ENCODE peak calls at places on chromosomes 16 and 17, in five cellular contexts. H is fibroblast of lung; O is H9; N is CD8-positive, alpha-beta memory T cell; D is colonic mucosa. X is an unnamed sample.

GRCh38 chr17:58303981-58304734 is 23.4 kb upstream of the MPO start:
- DNase-seq in H (peak; percentile 31), O (peak; percentile 90), N (peak; percentile 70), D (peak; percentile 48), X (peak; percentile 74)

GRCh38 chr16:88478115-88478514 is 25.0 kb downstream of the ZFPM1 start:
- DNase-seq in H (no peak), O (no peak), N (peak; percentile 65), D (no peak), X (no peak)

GRCh38 chr17:58501451-58501850 is 13.0 kb downstream of the MTMR4 start:
- DNase-seq in H (no peak), O (no peak), N (no peak), D (no peak), X (no peak)

GRCh38 chr17:48647103-48647963 is 21.2 kb upstream of the HOXB9 start:
- DNase-seq in H (peak; percentile 21), O (peak; percentile 87), N (no peak), D (peak; percentile 66), X (no peak)

GRCh38 chr17:15171433-15172047 is 93.6 kb downstream of the PMP22 start:
- DNase-seq in H (peak; percentile 78), O (peak; percentile 91), N (no peak), D (peak; percentile 52), X (peak; percentile 67)

GRCh38 chr16:75402821-75403475 is 30.4 kb downstream of the CFDP1 start:
- DNase-seq in H (peak; percentile 62), O (no peak), N (no peak), D (no peak), X (no peak)

GRCh38 chr16:74926832-74927231 is 58.1 kb downstream of the WDR59 start:
- DNase-seq in H (no peak), O (no peak), N (no peak), D (no peak), X (no peak)

GRCh38 chr16:11112723-11113348 is 143.2 kb downstream of the SOCS1 start:
- DNase-seq in H (no peak), O (no peak), N (no peak), D (no peak), X (no peak)

GRCh38 chr17:80526116-80526910 is 18.3 kb upstream of the RPTOR start:
- DNase-seq in H (no peak), O (peak; percentile 83), N (no peak), D (no peak), X (no peak)

GRCh38 chr17:1168537-1169234 is 11.1 kb downstream of the ABR start:
- DNase-seq in H (no peak), O (no peak), N (no peak), D (no peak), X (no peak)

GRCh38 chr16:86929149-86929871 is 351.0 kb downstream of the FOXL1 start:
- DNase-seq in H (peak; percentile 68), O (no peak), N (no peak), D (no peak), X (no peak)

GRCh38 chr17:68732301-68732749 is 131.2 kb upstream of the FAM20A start:
- DNase-seq in H (no peak), O (peak; percentile 77), N (no peak), D (no peak), X (no peak)

GRCh38 chr16:80517846-80518245 is 22.9 kb upstream of the DYNLRB2 start:
- DNase-seq in H (no peak), O (no peak), N (no peak), D (no peak), X (no peak)

GRCh38 chr17:49515196-49515770 is 20.2 kb downstream of the NGFR start:
- DNase-seq in H (peak; percentile 99), O (peak; percentile 94), N (no peak), D (peak; percentile 55), X (peak; percentile 82)

GRCh38 chr16:85805442-85806045 is 6.0 kb downstream of the COX4I1 start:
- DNase-seq in H (no peak), O (no peak), N (no peak), D (no peak), X (peak; percentile 6)

GRCh38 chr16:84839956-84840355 is 20.2 kb downstream of the CRISPLD2 start:
- DNase-seq in H (peak; percentile 56), O (no peak), N (no peak), D (no peak), X (no peak)

GRCh38 chr16:35339337-35339736 is 1879.9 kb downstream of the TP53TG3F start:
- DNase-seq in H (no peak), O (no peak), N (no peak), D (no peak), X (no peak)

DNA sequence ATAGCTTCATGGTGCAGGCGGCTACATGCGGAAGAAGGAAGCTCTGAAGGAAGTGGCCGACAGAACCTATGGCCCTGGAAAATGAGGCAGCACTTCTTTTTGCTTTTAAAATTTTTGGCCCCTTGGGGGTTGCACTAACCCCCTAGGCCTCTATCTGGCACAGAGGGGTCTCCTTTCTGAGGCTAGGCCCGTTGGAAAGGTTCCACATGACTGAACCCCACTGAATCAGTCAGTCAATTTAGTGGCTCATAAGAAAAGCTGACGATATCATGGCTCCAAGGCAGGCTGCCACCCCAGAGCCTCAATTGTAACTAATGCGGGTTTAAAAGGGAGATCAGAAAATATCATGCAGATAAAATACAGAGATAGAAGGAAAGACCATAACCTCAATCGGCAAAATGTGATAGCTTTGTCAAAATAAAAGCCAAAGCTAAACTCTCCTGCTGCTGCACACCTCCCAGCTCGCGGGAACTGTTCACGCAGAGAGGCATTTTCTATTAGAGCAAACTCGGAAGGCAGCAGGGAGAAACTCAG is 200.2 kb upstream of the PMFBP1 start:
- DNase-seq in H (no peak), O (no peak), N (no peak), D (no peak), X (no peak)
- H3K4me1 ChIP-seq in H (no peaks in the 10 kb centered on the region), O (no peaks in the 10 kb centered on the region), N (no peaks in the 10 kb centered on the region), D (no peaks in the 10 kb centered on the region), X (no peaks in the 10 kb centered on the region)

DNA sequence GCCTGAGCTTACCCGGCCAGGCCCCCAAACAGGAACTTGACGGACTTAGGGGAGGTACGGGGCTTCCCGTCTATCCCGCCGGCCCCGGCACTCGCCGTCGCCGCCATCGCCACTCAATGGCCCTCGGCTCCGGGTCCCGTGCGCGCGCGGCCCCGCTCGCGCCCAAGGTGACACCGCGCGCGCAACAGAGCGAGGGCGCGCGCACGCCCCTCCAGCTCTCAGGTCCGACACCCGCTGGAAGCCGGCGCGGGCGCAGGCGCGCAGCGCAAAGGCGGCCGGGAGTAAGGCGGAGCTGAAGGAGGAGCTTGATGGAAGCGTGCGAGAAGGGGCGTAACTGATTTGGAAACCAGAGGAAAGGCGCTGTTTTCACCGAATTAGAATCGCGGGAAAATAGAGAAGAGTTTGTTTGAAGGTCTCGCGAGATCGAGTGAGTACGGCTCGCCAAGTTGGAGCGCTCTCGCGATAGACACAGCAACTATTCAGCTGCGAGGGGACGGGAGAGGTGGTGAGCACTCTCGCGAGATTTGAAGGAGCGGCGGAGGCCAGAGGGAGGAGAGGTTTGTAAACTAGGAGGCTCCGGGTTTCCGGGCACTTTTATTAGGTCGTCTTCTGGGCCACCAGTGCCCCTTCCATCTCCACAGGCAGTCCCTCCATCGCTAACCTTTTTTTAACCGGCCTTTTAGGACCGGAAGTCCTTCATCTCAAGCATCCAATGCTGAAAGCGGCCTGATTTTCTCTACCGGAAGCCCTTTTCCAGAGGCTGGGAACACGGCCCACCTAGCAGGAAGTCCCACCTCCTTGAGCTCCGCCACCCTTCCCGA is at the start of the genes RNF167 and SLC25A11:
- DNase-seq in H (peak; percentile 100), O (peak; percentile 99), N (peak; percentile 99), D (peak; percentile 96), X (peak; percentile 96)
- H3K4me1 ChIP-seq in H (peaks cover 25% of the 10 kb centered on the region), O (no peaks in the 10 kb centered on the region), N (peaks cover 57% of the 10 kb centered on the region), D (peaks cover 11% of the 10 kb centered on the region), X (peaks cover 52% of the 10 kb centered on the region)

DNA sequence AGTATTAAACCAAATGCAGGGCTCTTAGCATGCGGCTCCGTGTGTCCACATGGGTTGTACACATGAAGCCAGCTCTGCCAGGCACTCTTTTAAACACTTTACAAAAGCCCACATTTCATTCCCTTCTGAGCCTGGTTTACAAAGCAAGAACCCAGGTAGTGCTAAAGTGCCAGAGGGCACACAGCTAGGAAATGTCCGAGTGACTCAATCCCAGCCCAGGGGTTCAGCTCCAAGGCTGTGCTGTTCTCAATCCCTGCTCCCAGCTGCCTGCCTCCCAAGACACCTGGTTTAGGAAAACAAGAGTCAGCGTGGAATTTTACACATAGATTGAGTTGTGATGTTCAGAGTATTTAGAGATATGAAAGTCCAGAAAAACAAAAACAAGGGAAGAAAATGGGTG is 13.3 kb upstream of the DCAF7 start:
- DNase-seq in H (no peak), O (no peak), N (no peak), D (no peak), X (peak; percentile 3)
- H3K4me1 ChIP-seq in H (no peaks in the 10 kb centered on the region), O (peaks cover 6% of the 10 kb centered on the region), N (no peaks in the 10 kb centered on the region), D (no peaks in the 10 kb centered on the region), X (peaks cover 8% of the 10 kb centered on the region)

DNA sequence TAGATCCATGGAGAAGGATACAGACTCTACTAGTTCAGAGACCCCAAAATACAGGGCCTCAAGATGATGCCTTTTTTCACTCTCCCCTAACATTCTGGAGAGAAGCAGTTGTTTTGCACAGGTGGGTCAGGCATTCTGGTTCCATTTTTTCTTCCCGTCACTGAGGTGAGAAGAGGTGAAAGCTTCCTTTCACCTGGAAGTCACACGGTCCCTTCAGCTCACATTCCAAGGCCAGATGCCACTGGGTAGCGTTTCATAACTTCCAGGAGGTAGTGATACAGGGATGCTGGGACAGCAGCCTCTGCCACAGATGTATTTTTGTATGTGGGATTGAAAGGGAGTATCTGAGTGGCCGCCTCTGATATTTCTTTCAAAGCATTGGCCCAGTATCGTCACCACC is 1.9 kb downstream of the CDK10 start:
- DNase-seq in H (no peak), O (no peak), N (no peak), D (no peak), X (no peak)
- H3K4me1 ChIP-seq in H (peaks cover 6% of the 10 kb centered on the region), O (no peaks in the 10 kb centered on the region), N (peaks cover 12% of the 10 kb centered on the region), D (peaks cover 11% of the 10 kb centered on the region), X (peaks cover 11% of the 10 kb centered on the region)

DNA sequence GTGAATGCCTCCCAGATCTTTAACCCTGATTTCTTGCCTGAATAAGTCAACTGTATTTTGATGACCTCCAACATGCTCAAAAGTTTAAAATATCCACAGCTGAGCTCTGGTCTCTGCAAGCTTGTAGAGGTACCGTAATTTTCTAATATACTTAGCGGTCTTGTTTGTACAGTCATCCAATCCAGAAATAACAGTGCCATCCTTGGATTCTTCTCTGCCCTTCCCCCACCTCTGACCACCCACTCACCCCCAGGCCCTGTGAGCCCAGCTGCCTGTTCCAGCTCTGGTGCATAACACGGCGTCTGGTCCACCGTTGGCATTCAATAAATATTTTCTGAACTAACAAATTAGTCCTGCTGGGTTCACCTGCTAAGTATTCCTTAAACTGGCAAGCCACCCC is 113.1 kb downstream of the SDK2 start:
- DNase-seq in H (no peak), O (no peak), N (no peak), D (no peak), X (no peak)
- H3K4me1 ChIP-seq in H (no peaks in the 10 kb centered on the region), O (peaks cover 4% of the 10 kb centered on the region), N (no peaks in the 10 kb centered on the region), D (no peaks in the 10 kb centered on the region), X (no peaks in the 10 kb centered on the region)

GRCh38 chr17:18377437-18378204 is at the start of gene EVPLL:
- DNase-seq in H (no peak), O (peak; percentile 36), N (no peak), D (peak; percentile 81), X (peak; percentile 92)
- H3K4me1 ChIP-seq in H (no peaks in the 10 kb centered on the region), O (no peaks in the 10 kb centered on the region), N (no peaks in the 10 kb centered on the region), D (peaks cover 4% of the 10 kb centered on the region), X (peaks cover 9% of the 10 kb centered on the region)

GRCh38 chr17:63703556-63704258 is 3.8 kb upstream of the LIMD2 start:
- DNase-seq in H (no peak), O (no peak), N (no peak), D (no peak), X (no peak)
- H3K4me1 ChIP-seq in H (no peaks in the 10 kb centered on the region), O (no peaks in the 10 kb centered on the region), N (peaks cover 69% of the 10 kb centered on the region), D (no peaks in the 10 kb centered on the region), X (peaks cover 22% of the 10 kb centered on the region)

GRCh38 chr16:46583036-46583435 is 38.1 kb downstream of the SHCBP1 start:
- DNase-seq in H (no peak), O (no peak), N (no peak), D (no peak), X (no peak)
- H3K4me1 ChIP-seq in H (no peaks in the 10 kb centered on the region), O (no peaks in the 10 kb centered on the region), N (no peaks in the 10 kb centered on the region), D (no peaks in the 10 kb centered on the region), X (no peaks in the 10 kb centered on the region)

GRCh38 chr17:17816240-17816814 is 20.5 kb downstream of the SREBF1 start:
- DNase-seq in H (no peak), O (no peak), N (no peak), D (no peak), X (no peak)
- H3K4me1 ChIP-seq in H (peaks cover 29% of the 10 kb centered on the region), O (no peaks in the 10 kb centered on the region), N (peaks cover 33% of the 10 kb centered on the region), D (peaks cover 26% of the 10 kb centered on the region), X (peaks cover 47% of the 10 kb centered on the region)